ENCODE peak calls at places on chromosome 11, in five cellular contexts. One of them, this sample, is unnamed.

GRCh38 chr11:61683961-61684869 is 4.0 kb downstream of the DAGLA start:
- DNase-seq in neuronal stem cell: no peak
- DNase-seq in IMR-90: peak
- DNase-seq in H1: no peak
- DNase-seq in mesenchymal stem cell: no peak
- DNase-seq in this sample: no peak

GRCh38 chr11:12455938-12456337 is 78.6 kb downstream of the PARVA start:
- DNase-seq in neuronal stem cell: no peak
- DNase-seq in IMR-90: peak
- DNase-seq in H1: no peak
- DNase-seq in mesenchymal stem cell: peak
- DNase-seq in this sample: no peak

GRCh38 chr11:60777572-60777971 is 7.6 kb upstream of the MS4A10 start:
- DNase-seq in neuronal stem cell: no peak
- DNase-seq in IMR-90: peak
- DNase-seq in H1: no peak
- DNase-seq in mesenchymal stem cell: peak
- DNase-seq in this sample: no peak

GRCh38 chr11:1384206-1384965 is 5.3 kb upstream of the BRSK2 start:
- DNase-seq in neuronal stem cell: no peak
- DNase-seq in IMR-90: peak
- DNase-seq in H1: no peak
- DNase-seq in mesenchymal stem cell: no peak
- DNase-seq in this sample: no peak

GRCh38 chr11:40281055-40281580 is 1178.3 kb downstream of the LRRC4C start:
- DNase-seq in neuronal stem cell: no peak
- DNase-seq in IMR-90: no peak
- DNase-seq in H1: no peak
- DNase-seq in mesenchymal stem cell: peak
- DNase-seq in this sample: peak

GRCh38 chr11:60785806-60786361 is 751 bp downstream of the MS4A10 start:
- DNase-seq in neuronal stem cell: no peak
- DNase-seq in IMR-90: peak
- DNase-seq in H1: no peak
- DNase-seq in mesenchymal stem cell: peak
- DNase-seq in this sample: no peak

GRCh38 chr11:94526645-94527438 is 14.6 kb downstream of the C11orf97 start:
- DNase-seq in neuronal stem cell: no peak
- DNase-seq in IMR-90: peak
- DNase-seq in H1: no peak
- DNase-seq in mesenchymal stem cell: no peak
- DNase-seq in this sample: no peak

GRCh38 chr11:113475160-113475761 is at the start of gene DRD2:
- DNase-seq in neuronal stem cell: peak
- DNase-seq in IMR-90: no peak
- DNase-seq in H1: no peak
- DNase-seq in mesenchymal stem cell: no peak
- DNase-seq in this sample: peak

GRCh38 chr11:128522063-128522942 is 65.1 kb downstream of the ETS1 start:
- DNase-seq in neuronal stem cell: peak
- DNase-seq in IMR-90: peak
- DNase-seq in H1: peak
- DNase-seq in mesenchymal stem cell: peak
- DNase-seq in this sample: peak

GRCh38 chr11:76763573-76764348 is 19.4 kb upstream of the TSKU start:
- DNase-seq in neuronal stem cell: no peak
- DNase-seq in IMR-90: peak
- DNase-seq in H1: no peak
- DNase-seq in mesenchymal stem cell: peak
- DNase-seq in this sample: no peak

GRCh38 chr11:105179542-105180278 is 40.1 kb upstream of the CARD18 start:
- DNase-seq in neuronal stem cell: no peak
- DNase-seq in IMR-90: no peak
- DNase-seq in H1: no peak
- DNase-seq in mesenchymal stem cell: no peak
- DNase-seq in this sample: no peak

GRCh38 chr11:19071255-19071654 is 10.7 kb upstream of the MRGPRX2 start:
- DNase-seq in neuronal stem cell: peak
- DNase-seq in IMR-90: peak
- DNase-seq in H1: peak
- DNase-seq in mesenchymal stem cell: peak
- DNase-seq in this sample: peak
- H3K4me3 ChIP-seq in neuronal stem cell: no peak
- H3K4me3 ChIP-seq in IMR-90: peak
- H3K4me3 ChIP-seq in H1: no peak
- H3K4me3 ChIP-seq in mesenchymal stem cell: peak
- H3K4me3 ChIP-seq in this sample: no peak

GRCh38 chr11:66934971-66935779 is 23.0 kb downstream of the PC start:
- DNase-seq in neuronal stem cell: no peak
- DNase-seq in IMR-90: peak
- DNase-seq in H1: no peak
- DNase-seq in mesenchymal stem cell: peak
- DNase-seq in this sample: no peak
- H3K23ac ChIP-seq in neuronal stem cell: no peak
- H3K23ac ChIP-seq in IMR-90: peak
- H3K23ac ChIP-seq in H1: no peak
- H3K23ac ChIP-seq in mesenchymal stem cell: no peak
- H3K23ac ChIP-seq in this sample: no peak

DNA sequence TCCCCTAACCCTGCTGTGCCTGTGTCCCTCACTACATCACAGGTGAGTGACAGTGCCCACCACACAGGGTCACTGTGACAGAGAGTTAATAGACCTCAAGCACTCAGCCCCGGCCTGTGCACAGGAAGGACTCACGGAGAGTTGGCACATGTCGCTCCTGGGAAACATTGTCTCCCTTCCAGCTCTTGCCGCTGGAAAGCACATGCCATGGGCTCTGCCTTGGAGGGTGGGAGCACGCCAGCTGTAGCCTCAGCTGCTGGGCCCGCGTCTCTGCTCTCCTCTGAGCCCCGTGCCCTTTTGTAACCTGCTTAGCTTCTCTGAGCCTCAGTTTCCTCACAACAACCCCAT is 737 bp downstream of the RHOD start:
- DNase-seq in neuronal stem cell: no peak
- DNase-seq in IMR-90: no peak
- DNase-seq in H1: no peak
- DNase-seq in mesenchymal stem cell: no peak
- DNase-seq in this sample: no peak
- H3K4me3 ChIP-seq in neuronal stem cell: no peak
- H3K4me3 ChIP-seq in IMR-90: no peak
- H3K4me3 ChIP-seq in H1: peak
- H3K4me3 ChIP-seq in mesenchymal stem cell: peak
- H3K4me3 ChIP-seq in this sample: no peak

GRCh38 chr11:103370076-103370475 is 260.9 kb downstream of the DYNC2H1 start:
- DNase-seq in neuronal stem cell: no peak
- DNase-seq in IMR-90: no peak
- DNase-seq in H1: no peak
- DNase-seq in mesenchymal stem cell: no peak
- DNase-seq in this sample: no peak

GRCh38 chr11:103368151-103368550 is 258.9 kb downstream of the DYNC2H1 start:
- DNase-seq in neuronal stem cell: no peak
- DNase-seq in IMR-90: no peak
- DNase-seq in H1: no peak
- DNase-seq in mesenchymal stem cell: no peak
- DNase-seq in this sample: no peak

GRCh38 chr11:103359221-103359620 is 250.0 kb downstream of the DYNC2H1 start:
- DNase-seq in neuronal stem cell: no peak
- DNase-seq in IMR-90: peak
- DNase-seq in H1: no peak
- DNase-seq in mesenchymal stem cell: peak
- DNase-seq in this sample: no peak

GRCh38 chr11:103367650-103368049 is 258.4 kb downstream of the DYNC2H1 start:
- DNase-seq in neuronal stem cell: no peak
- DNase-seq in IMR-90: no peak
- DNase-seq in H1: no peak
- DNase-seq in mesenchymal stem cell: no peak
- DNase-seq in this sample: no peak

DNA sequence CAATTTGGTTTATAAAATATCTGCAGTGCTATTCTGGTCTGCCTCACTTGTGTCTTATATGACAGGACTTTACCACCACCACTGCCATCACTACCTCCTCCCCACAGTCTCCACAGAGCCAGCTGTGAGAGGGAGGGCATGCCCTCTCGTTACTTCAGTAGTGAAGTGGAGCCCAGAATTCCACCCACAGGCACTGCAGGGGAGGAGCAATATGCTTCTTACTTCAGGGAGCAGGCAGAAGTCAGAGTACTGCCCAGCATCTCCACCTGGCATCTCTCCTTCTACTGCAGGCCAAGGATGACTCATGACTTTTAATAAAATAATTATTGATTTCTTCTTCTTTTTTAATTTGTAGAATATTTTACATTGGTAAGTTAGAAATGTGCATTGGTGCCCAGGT is 255.5 kb downstream of the DYNC2H1 start:
- DNase-seq in neuronal stem cell: no peak
- DNase-seq in IMR-90: peak
- DNase-seq in H1: no peak
- DNase-seq in mesenchymal stem cell: no peak
- DNase-seq in this sample: no peak
- H3K23ac ChIP-seq in neuronal stem cell: no peak
- H3K23ac ChIP-seq in IMR-90: no peak
- H3K23ac ChIP-seq in H1: no peak
- H3K23ac ChIP-seq in mesenchymal stem cell: no peak
- H3K23ac ChIP-seq in this sample: no peak

GRCh38 chr11:46210133-46210636 is 67.3 kb upstream of the CREB3L1 start:
- DNase-seq in neuronal stem cell: no peak
- DNase-seq in IMR-90: peak
- DNase-seq in H1: no peak
- DNase-seq in mesenchymal stem cell: peak
- DNase-seq in this sample: no peak
- H3K4me3 ChIP-seq in neuronal stem cell: no peak
- H3K4me3 ChIP-seq in IMR-90: no peak
- H3K4me3 ChIP-seq in H1: no peak
- H3K4me3 ChIP-seq in mesenchymal stem cell: no peak
- H3K4me3 ChIP-seq in this sample: no peak

GRCh38 chr11:82398300-82398815 is 335.3 kb downstream of the FAM181B start:
- DNase-seq in neuronal stem cell: no peak
- DNase-seq in IMR-90: no peak
- DNase-seq in H1: no peak
- DNase-seq in mesenchymal stem cell: no peak
- DNase-seq in this sample: no peak
- H3K23ac ChIP-seq in neuronal stem cell: no peak
- H3K23ac ChIP-seq in IMR-90: no peak
- H3K23ac ChIP-seq in H1: no peak
- H3K23ac ChIP-seq in mesenchymal stem cell: no peak
- H3K23ac ChIP-seq in this sample: no peak